ENCODE peak calls at places on chromosomes 13 and 19, in five cellular contexts. One of them, this sample, is unnamed.

GRCh38 chr19:52473655-52474350 is 20.4 kb downstream of the ZNF578 start:
- DNase-seq in mucosa of descending colon: no peak
- DNase-seq in germinal center: no peak
- DNase-seq in cardiac muscle cell: no peak
- DNase-seq in CD4-positive, alpha-beta T cell: no peak
- DNase-seq in this sample: no peak

GRCh38 chr13:74046461-74046860 is 87.7 kb downstream of the KLF12 start:
- DNase-seq in mucosa of descending colon: no peak
- DNase-seq in germinal center: no peak
- DNase-seq in cardiac muscle cell: no peak
- DNase-seq in CD4-positive, alpha-beta T cell: no peak
- DNase-seq in this sample: no peak

GRCh38 chr19:5059191-5059579 is 90.3 kb downstream of the KDM4B start:
- DNase-seq in mucosa of descending colon: no peak
- DNase-seq in germinal center: no peak
- DNase-seq in cardiac muscle cell: no peak
- DNase-seq in CD4-positive, alpha-beta T cell: no peak
- DNase-seq in this sample: no peak

GRCh38 chr13:112954488-112955270 is 14.3 kb upstream of the MCF2L start:
- DNase-seq in mucosa of descending colon: no peak
- DNase-seq in germinal center: no peak
- DNase-seq in cardiac muscle cell: no peak
- DNase-seq in CD4-positive, alpha-beta T cell: no peak
- DNase-seq in this sample: no peak

GRCh38 chr13:21987793-21988192 is 316.9 kb downstream of the FGF9 start:
- DNase-seq in mucosa of descending colon: no peak
- DNase-seq in germinal center: no peak
- DNase-seq in cardiac muscle cell: no peak
- DNase-seq in CD4-positive, alpha-beta T cell: no peak
- DNase-seq in this sample: no peak

GRCh38 chr13:29435125-29435911 is 160.2 kb downstream of the SLC7A1 start:
- DNase-seq in mucosa of descending colon: no peak
- DNase-seq in germinal center: no peak
- DNase-seq in cardiac muscle cell: peak
- DNase-seq in CD4-positive, alpha-beta T cell: no peak
- DNase-seq in this sample: peak

GRCh38 chr19:19223060-19223459 is 11.3 kb downstream of the NCAN start:
- DNase-seq in mucosa of descending colon: no peak
- DNase-seq in germinal center: no peak
- DNase-seq in cardiac muscle cell: no peak
- DNase-seq in CD4-positive, alpha-beta T cell: no peak
- DNase-seq in this sample: no peak

GRCh38 chr19:3665681-3666544 is 34.4 kb downstream of the PIP5K1C start:
- DNase-seq in mucosa of descending colon: peak
- DNase-seq in germinal center: peak
- DNase-seq in cardiac muscle cell: peak
- DNase-seq in CD4-positive, alpha-beta T cell: peak
- DNase-seq in this sample: peak

GRCh38 chr19:33640773-33641172 is 19.0 kb downstream of the CHST8 start:
- DNase-seq in mucosa of descending colon: no peak
- DNase-seq in germinal center: no peak
- DNase-seq in cardiac muscle cell: no peak
- DNase-seq in CD4-positive, alpha-beta T cell: no peak
- DNase-seq in this sample: no peak

GRCh38 chr19:49555600-49556411 is 24.6 kb downstream of the NOSIP start:
- DNase-seq in mucosa of descending colon: peak
- DNase-seq in germinal center: peak
- DNase-seq in cardiac muscle cell: peak
- DNase-seq in CD4-positive, alpha-beta T cell: peak
- DNase-seq in this sample: peak

GRCh38 chr13:43698743-43699142 is 88.0 kb downstream of the ENOX1 start:
- DNase-seq in mucosa of descending colon: no peak
- DNase-seq in germinal center: no peak
- DNase-seq in cardiac muscle cell: no peak
- DNase-seq in CD4-positive, alpha-beta T cell: no peak
- DNase-seq in this sample: no peak

GRCh38 chr19:3899531-3900294 is 19.2 kb downstream of the ATCAY start:
- DNase-seq in mucosa of descending colon: no peak
- DNase-seq in germinal center: no peak
- DNase-seq in cardiac muscle cell: no peak
- DNase-seq in CD4-positive, alpha-beta T cell: no peak
- DNase-seq in this sample: no peak